ENCODE peak calls at places on chromosomes 1 and 21, in seven cellular contexts. L is stimulated activated CD4-positive, alpha-beta T cell treated with anti-CD3 and anti-CD28 coated beads, Interleukin-12 subunit alpha, Interleukin-12 subunit beta, amount 100 ng/mL, for 48 hours; Y is anterior cingulate cortex; U is kidney glomerular epithelial cell; Z is HEK293T; F is GM10248; N is caudate nucleus. R is an unnamed sample.
A peak's percentile ranks its signal among the peaks of the same experiment; 100 is the strongest.

GRCh38 chr1:239040523-239040922 is 345.8 kb upstream of the CHRM3 start:
- DNase-seq in N (no peak), Z (no peak), U (no peak), F (no peak), Y (no peak), L (no peak), R (no peak)

GRCh38 chr21:29342394-29342957 is 43.8 kb downstream of the BACH1 start:
- DNase-seq in N (no peak), F (peak; percentile 50), U (no peak), Z (no peak), L (peak; percentile 62), Y (no peak), R (no peak)

GRCh38 chr1:228150458-228151169 is 884 bp downstream of the GJC2 start:
- DNase-seq in N (peak; percentile 26), U (no peak), Z (no peak), Y (no peak), F (no peak), L (no peak), R (peak; percentile 8)

GRCh38 chr1:19804786-19805390 is 5.2 kb upstream of the TMCO4 start:
- DNase-seq in F (no peak), Y (no peak), N (no peak), Z (no peak), U (peak; percentile 68), L (no peak), R (peak; percentile 8)

GRCh38 chr1:82321794-82322193 is 521.1 kb downstream of the ADGRL2 start:
- DNase-seq in N (no peak), U (no peak), Z (no peak), L (no peak), F (no peak), Y (no peak), R (no peak)

GRCh38 chr1:28758420-28758819 is 21.7 kb downstream of the YTHDF2 start:
- DNase-seq in U (no peak), Y (no peak), L (no peak), Z (no peak), F (no peak), N (no peak), R (no peak)

GRCh38 chr1:211517006-211517405 is 25.0 kb upstream of the RD3 start:
- DNase-seq in U (no peak), N (no peak), F (no peak), Y (no peak), Z (no peak), L (no peak), R (no peak)

GRCh38 chr1:166868639-166869038 is 7.4 kb downstream of the TADA1 start:
- DNase-seq in Y (no peak), Z (no peak), N (no peak), F (no peak), L (no peak), U (no peak), R (no peak)

GRCh38 chr1:56797079-56797685 is 22.0 kb downstream of the FYB2 start:
- DNase-seq in N (no peak), F (no peak), U (no peak), Z (no peak), L (no peak), Y (no peak), R (no peak)

GRCh38 chr1:205798577-205798976 is 14.4 kb downstream of the SLC41A1 start:
- DNase-seq in L (no peak), U (no peak), Y (no peak), N (no peak), Z (no peak), F (no peak), R (no peak)

GRCh38 chr1:208329291-208329690 is 85.1 kb upstream of the PLXNA2 start:
- DNase-seq in F (no peak), L (no peak), U (no peak), Z (no peak), N (no peak), Y (no peak), R (no peak)

GRCh38 chr1:172976222-172977041 is 74.3 kb downstream of the TNFSF18 start:
- DNase-seq in Z (no peak), U (peak; percentile 89), F (no peak), L (no peak), N (no peak), Y (no peak), R (peak; percentile 28)

GRCh38 chr1:198330982-198331620 is 174.3 kb downstream of the NEK7 start:
- DNase-seq in L (no peak), F (no peak), N (no peak), Y (no peak), Z (no peak), U (no peak), R (no peak)

GRCh38 chr1:202133016-202133415 is 10.3 kb downstream of the GPR37L1 start:
- DNase-seq in N (peak; percentile 71), Y (no peak), Z (no peak), F (no peak), U (no peak), L (no peak), R (no peak)

GRCh38 chr21:30480145-30480544 is at the start of gene KRTAP19-1:
- DNase-seq in Y (no peak), Z (no peak), F (no peak), N (no peak), L (no peak), U (no peak), R (no peak)

GRCh38 chr1:56872597-56872996 is 18.0 kb downstream of the C8A start:
- DNase-seq in N (no peak), Z (no peak), Y (no peak), L (no peak), F (no peak), U (no peak), R (no peak)

GRCh38 chr21:37866027-37866426 is 50.2 kb downstream of the KCNJ6 start:
- DNase-seq in Y (no peak), L (no peak), Z (no peak), N (no peak), F (no peak), U (peak; percentile 78), R (no peak)

GRCh38 chr1:29708818-29709710 is 472.7 kb downstream of the PTPRU start:
- DNase-seq in Y (no peak), U (no peak), N (no peak), L (no peak), Z (no peak), F (no peak), R (peak; percentile 61)

GRCh38 chr21:44958471-44959191 is 18.8 kb downstream of the SLX9 start:
- DNase-seq in Y (no peak), N (no peak), Z (no peak), L (no peak), U (no peak), F (no peak), R (no peak)

GRCh38 chr1:59730759-59731478 is 83.8 kb upstream of the HOOK1 start:
- DNase-seq in N (no peak), Y (no peak), U (peak; percentile 78), Z (no peak), F (no peak), L (no peak), R (peak; percentile 73)

GRCh38 chr1:25549273-25550154 is 6.1 kb downstream of the LDLRAP1 start:
- DNase-seq in F (peak; percentile 92), U (peak; percentile 65), Z (peak; percentile 23), N (no peak), L (peak; percentile 82), Y (no peak), R (peak; percentile 87)

GRCh38 chr1:7710859-7711258 is 60.2 kb upstream of the VAMP3 start:
- DNase-seq in F (no peak), L (no peak), N (no peak), U (no peak), Z (no peak), Y (no peak), R (no peak)

GRCh38 chr1:29576510-29576909 is 340.2 kb downstream of the PTPRU start:
- DNase-seq in Y (no peak), F (no peak), N (no peak), L (no peak), Z (no peak), U (no peak), R (no peak)

GRCh38 chr1:181044449-181044966 is 10.7 kb downstream of the MR1 start:
- DNase-seq in L (peak; percentile 38), N (no peak), F (peak; percentile 75), Y (no peak), Z (no peak), U (peak; percentile 12), R (no peak)

GRCh38 chr1:223225061-223225460 is 82.0 kb upstream of the TLR5 start:
- DNase-seq in Z (no peak), F (no peak), Y (no peak), L (no peak), N (no peak), U (no peak), R (no peak)

GRCh38 chr1:56585985-56586384 is 6.6 kb upstream of the PLPP3 start:
- DNase-seq in F (no peak), N (no peak), Y (no peak), U (no peak), Z (no peak), L (no peak), R (no peak)

GRCh38 chr1:175445661-175446060 is 253.1 kb upstream of the KIAA0040 start:
- DNase-seq in Z (no peak), L (no peak), U (no peak), Y (no peak), N (no peak), F (no peak), R (no peak)

GRCh38 chr1:40745180-40745579 is 38.4 kb upstream of the KCNQ4 start:
- DNase-seq in Y (no peak), F (no peak), Z (no peak), L (no peak), U (no peak), N (no peak), R (no peak)

GRCh38 chr1:94698759-94699502 is 121.2 kb upstream of the SLC44A3 start:
- DNase-seq in Z (no peak), L (no peak), U (peak; percentile 81), F (no peak), N (no peak), Y (no peak), R (peak; percentile 49)

GRCh38 chr1:207284209-207284892 is 37.1 kb upstream of the CD55 start:
- DNase-seq in U (no peak), Z (no peak), N (no peak), Y (no peak), L (no peak), F (no peak), R (no peak)

GRCh38 chr1:39683591-39684312 is 7.5 kb downstream of the HPCAL4 start:
- DNase-seq in F (no peak), L (no peak), U (no peak), Y (no peak), Z (no peak), N (no peak), R (no peak)

GRCh38 chr1:198234511-198235251 is 77.9 kb downstream of the NEK7 start:
- DNase-seq in U (peak; percentile 71), Y (no peak), F (no peak), N (no peak), L (no peak), Z (no peak), R (peak; percentile 66)